ENCODE peak calls at places on chromosomes 6 and 20, in eight cellular contexts. L, X, T, Z, I, E, U and W are unnamed samples.
A peak's percentile ranks its signal among the peaks of the same experiment; 100 is the strongest.

GRCh38 chr20:31845300-31845863 is at the start of gene FOXS1:
- DNase-seq in L (peak; percentile 36), X (peak; percentile 60), T (no peak), Z (peak; percentile 43), I (no peak), E (no peak), U (no peak), W (no peak)

GRCh38 chr6:42452171-42453026 is 673 bp upstream of the TRERF1 start:
- DNase-seq in L (peak; percentile 86), X (no peak), T (peak; percentile 80), Z (peak; percentile 82), I (peak; percentile 45), E (peak; percentile 72), U (no peak), W (no peak)

GRCh38 chr6:35833534-35833933 is 28.4 kb downstream of the LHFPL5 start:
- DNase-seq in L (no peak), X (no peak), T (no peak), Z (no peak), I (no peak), E (no peak), U (no peak), W (no peak)

GRCh38 chr6:148414836-148415235 is 72.2 kb downstream of the SASH1 start:
- DNase-seq in L (peak; percentile 74), X (no peak), T (no peak), Z (no peak), I (no peak), E (no peak), U (no peak), W (no peak)

GRCh38 chr6:2875840-2876207 is 27.3 kb downstream of the SERPINB9 start:
- DNase-seq in L (peak; percentile 21), X (peak; percentile 70), T (no peak), Z (no peak), I (no peak), E (no peak), U (no peak), W (no peak)

GRCh38 chr6:44538131-44538835 is 150.8 kb downstream of the CDC5L start:
- DNase-seq in L (no peak), X (no peak), T (no peak), Z (no peak), I (no peak), E (no peak), U (no peak), W (no peak)

GRCh38 chr20:53707341-53708102 is 113.9 kb upstream of the ZNF217 start:
- DNase-seq in L (peak; percentile 59), X (peak; percentile 36), T (no peak), Z (no peak), I (peak; percentile 13), E (no peak), U (no peak), W (no peak)

GRCh38 chr6:136822379-136823127 is at the start of gene PEX7:
- DNase-seq in L (peak; percentile 92), X (peak; percentile 95), T (peak; percentile 82), Z (peak; percentile 89), I (peak; percentile 72), E (peak; percentile 92), U (peak; percentile 66), W (peak; percentile 70)

GRCh38 chr20:22652685-22653568 is 68.6 kb upstream of the FOXA2 start:
- DNase-seq in L (no peak), X (peak; percentile 43), T (no peak), Z (no peak), I (no peak), E (no peak), U (no peak), W (no peak)

GRCh38 chr6:144353871-144354314 is 68.8 kb downstream of the UTRN start:
- DNase-seq in L (no peak), X (no peak), T (no peak), Z (no peak), I (no peak), E (no peak), U (no peak), W (no peak)

GRCh38 chr20:57086066-57086465 is 180.4 kb downstream of the BMP7 start:
- DNase-seq in L (no peak), X (no peak), T (no peak), Z (no peak), I (no peak), E (no peak), U (no peak), W (no peak)

GRCh38 chr6:87045521-87046075 is 49.3 kb downstream of the CGA start:
- DNase-seq in L (no peak), X (no peak), T (no peak), Z (no peak), I (no peak), E (no peak), U (no peak), W (no peak)

GRCh38 chr20:37552415-37552814 is 24.7 kb upstream of the BLCAP start:
- DNase-seq in L (no peak), X (no peak), T (no peak), Z (no peak), I (no peak), E (no peak), U (no peak), W (no peak)

GRCh38 chr20:21510414-21510971 is 3.4 kb downstream of the NKX2-2 start:
- DNase-seq in L (no peak), X (peak; percentile 64), T (no peak), Z (no peak), I (no peak), E (no peak), U (no peak), W (no peak)

GRCh38 chr20:8901237-8902025 is 167.5 kb upstream of the PLCB4 start:
- DNase-seq in L (peak; percentile 18), X (peak; percentile 9), T (no peak), Z (peak; percentile 45), I (no peak), E (no peak), U (no peak), W (no peak)

GRCh38 chr6:106512048-106512957 is 117.0 kb downstream of the RTN4IP1 start:
- DNase-seq in L (peak; percentile 61), X (peak; percentile 80), T (peak; percentile 36), Z (peak; percentile 47), I (no peak), E (peak; percentile 56), U (no peak), W (no peak)

GRCh38 chr6:12935637-12936036 is 219.1 kb downstream of the PHACTR1 start:
- DNase-seq in L (no peak), X (no peak), T (no peak), Z (no peak), I (no peak), E (no peak), U (no peak), W (no peak)

GRCh38 chr6:12937971-12938370 is 221.4 kb downstream of the PHACTR1 start:
- DNase-seq in L (no peak), X (no peak), T (no peak), Z (no peak), I (no peak), E (no peak), U (no peak), W (no peak)

GRCh38 chr6:12943549-12943948 is 227.0 kb downstream of the PHACTR1 start:
- DNase-seq in L (no peak), X (no peak), T (no peak), Z (no peak), I (no peak), E (no peak), U (no peak), W (no peak)

GRCh38 chr6:12941422-12941821 is 224.9 kb downstream of the PHACTR1 start:
- DNase-seq in L (peak; percentile 8), X (no peak), T (no peak), Z (no peak), I (no peak), E (no peak), U (no peak), W (no peak)

GRCh38 chr6:12939314-12939713 is 222.7 kb downstream of the PHACTR1 start:
- DNase-seq in L (no peak), X (no peak), T (no peak), Z (no peak), I (no peak), E (no peak), U (no peak), W (no peak)
- H3K4me3 ChIP-seq in L (no peak overlapping the region), X (no peak overlapping the region), T (no peak overlapping the region), Z (no peak overlapping the region), I (no peak overlapping the region), E (no peak overlapping the region), U (no peak overlapping the region), W (no peak overlapping the region)

GRCh38 chr6:5511924-5512323 is 250.6 kb downstream of the FARS2 start:
- DNase-seq in L (peak; percentile 90), X (no peak), T (no peak), Z (no peak), I (peak; percentile 21), E (no peak), U (no peak), W (peak; percentile 79)
- H3K4me3 ChIP-seq in L (no peak overlapping the region), X (no peak overlapping the region), T (no peak overlapping the region), Z (no peak overlapping the region), I (no peak overlapping the region), E (no peak overlapping the region), U (no peak overlapping the region), W (peak overlapping the region; percentile 41)

GRCh38 chr6:56758553-56758952 is 115.9 kb upstream of the DST start:
- DNase-seq in L (no peak), X (no peak), T (no peak), Z (no peak), I (no peak), E (no peak), U (no peak), W (no peak)

GRCh38 chr6:56757585-56757984 is 114.9 kb upstream of the DST start:
- DNase-seq in L (peak; percentile 62), X (peak; percentile 44), T (no peak), Z (no peak), I (no peak), E (peak; percentile 35), U (no peak), W (no peak)

GRCh38 chr6:56758120-56758519 is 115.4 kb upstream of the DST start:
- DNase-seq in L (no peak), X (no peak), T (no peak), Z (no peak), I (no peak), E (no peak), U (no peak), W (no peak)

GRCh38 chr6:56759521-56759920 is 116.8 kb upstream of the DST start:
- DNase-seq in L (no peak), X (peak; percentile 60), T (peak; percentile 67), Z (no peak), I (no peak), E (no peak), U (peak; percentile 38), W (no peak)

GRCh38 chr6:56760842-56761241 is 118.2 kb upstream of the DST start:
- DNase-seq in L (no peak), X (no peak), T (no peak), Z (no peak), I (no peak), E (no peak), U (no peak), W (peak; percentile 81)
- H3K4me3 ChIP-seq in L (no peak overlapping the region), X (no peak overlapping the region), T (peak overlapping the region; percentile 13), Z (no peak overlapping the region), I (no peak overlapping the region), E (no peak overlapping the region), U (no peak overlapping the region), W (no peak overlapping the region)

DNA sequence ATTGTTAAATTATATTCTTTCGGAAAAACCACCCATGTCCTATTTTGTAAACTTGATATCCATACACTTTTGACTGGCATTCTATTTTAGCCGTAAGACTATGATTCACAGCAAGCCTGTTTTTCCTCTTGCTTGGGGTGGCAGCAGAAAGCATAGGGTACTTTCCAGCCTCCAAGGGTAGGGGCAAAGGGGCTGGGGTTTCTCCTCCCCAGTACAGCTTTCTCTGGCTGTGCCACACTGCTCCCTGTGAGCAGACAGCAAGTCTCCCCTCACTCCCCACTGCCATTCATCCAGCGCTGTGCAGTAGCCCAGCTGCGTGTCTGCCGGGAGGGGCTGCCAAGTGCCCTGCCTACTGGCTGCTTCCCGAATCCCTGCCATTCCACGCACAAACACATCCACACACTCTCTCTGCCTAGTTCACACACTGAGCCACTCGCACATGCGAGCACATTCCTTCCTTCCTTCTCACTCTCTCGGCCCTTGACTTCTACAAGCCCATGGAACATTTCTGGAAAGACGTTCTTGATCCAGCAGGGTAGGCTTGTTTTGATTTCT is 2.1 kb upstream of the ESR1 start:
- DNase-seq in L (no peak), X (peak; percentile 6), T (no peak), Z (peak; percentile 75), I (no peak), E (no peak), U (no peak), W (no peak)
- H3K4me3 ChIP-seq in L (no peak overlapping the region), X (no peak overlapping the region), T (peak overlapping the region; percentile 5), Z (peak overlapping the region; percentile 59), I (no peak overlapping the region), E (no peak overlapping the region), U (no peak overlapping the region), W (no peak overlapping the region)